ENCODE peak calls at places on chromosomes 4 and X, in six cellular contexts. L is fibroblast of lung, M is endodermal cell, W is cardiac fibroblast, Q is mucosa of descending colon, U is breast epithelium. H is an unnamed sample.

GRCh38 chr4:106502106-106502699 is 133.6 kb upstream of the GIMD1 start:
- DNase-seq in L (peak), M (peak), W (peak), Q (peak), U (peak), H (peak)

GRCh38 chrX:102958794-102959193 is 21.7 kb downstream of the RAB40AL start:
- DNase-seq in L (peak), M (no peak), W (no peak), Q (no peak), U (no peak), H (no peak)

GRCh38 chr4:152539556-152540292 is 3.8 kb upstream of the FBXW7 start:
- DNase-seq in L (no peak), M (no peak), W (no peak), Q (no peak), U (no peak), H (no peak)

GRCh38 chr4:16278178-16278577 is 51.9 kb upstream of the TAPT1 start:
- DNase-seq in L (no peak), M (no peak), W (no peak), Q (no peak), U (no peak), H (no peak)

GRCh38 chrX:73398185-73398914 is 48.5 kb upstream of the CDX4 start:
- DNase-seq in L (no peak), M (no peak), W (no peak), Q (no peak), U (no peak), H (no peak)

GRCh38 chr4:139889194-139889762 is 223.7 kb downstream of the MGST2 start:
- DNase-seq in L (no peak), M (no peak), W (no peak), Q (no peak), U (no peak), H (no peak)

GRCh38 chrX:141180851-141181250 is 3.9 kb upstream of the LDOC1 start:
- DNase-seq in L (no peak), M (no peak), W (no peak), Q (no peak), U (no peak), H (no peak)

GRCh38 chrX:124211312-124211942 is 121.0 kb upstream of the TEX13D start:
- DNase-seq in L (no peak), M (peak), W (peak), Q (no peak), U (no peak), H (no peak)

GRCh38 chr4:95255396-95256107 is 293.2 kb downstream of the UNC5C start:
- DNase-seq in L (peak), M (no peak), W (peak), Q (no peak), U (no peak), H (no peak)

GRCh38 chr4:47639531-47639930 is 154.5 kb downstream of the ATP10D start:
- DNase-seq in L (peak), M (no peak), W (no peak), Q (no peak), U (no peak), H (no peak)

GRCh38 chr4:102625232-102625930 is 124.2 kb downstream of the NFKB1 start:
- DNase-seq in L (no peak), M (peak), W (peak), Q (peak), U (no peak), H (no peak)

GRCh38 chrX:14010566-14010965 is 19.1 kb downstream of the GEMIN8 start:
- DNase-seq in L (peak), M (no peak), W (no peak), Q (no peak), U (no peak), H (no peak)

GRCh38 chrX:150508018-150508417 is 60.4 kb upstream of the MTM1 start:
- DNase-seq in L (no peak), M (no peak), W (no peak), Q (no peak), U (no peak), H (no peak)

GRCh38 chr4:54440394-54441223 is 211.5 kb downstream of the PDGFRA start:
- DNase-seq in L (peak), M (peak), W (peak), Q (peak), U (no peak), H (no peak)

GRCh38 chrX:111170017-111170416 is 74.0 kb downstream of the PAK3 start:
- DNase-seq in L (peak), M (no peak), W (no peak), Q (no peak), U (no peak), H (no peak)
- TF ChIP-seq CTCF in L (no peak), M (no peak), W (no peak), Q (no peak), U (no peak), H (no peak)

GRCh38 chr4:5888706-5889696 is 3.9 kb downstream of the CRMP1 start:
- DNase-seq in L (no peak), M (peak), W (no peak), Q (no peak), U (no peak), H (peak)

GRCh38 chr4:5887011-5887360 is 5.9 kb downstream of the CRMP1 start:
- DNase-seq in L (no peak), M (no peak), W (no peak), Q (no peak), U (no peak), H (no peak)

GRCh38 chr4:5885733-5886132 is 7.2 kb downstream of the CRMP1 start:
- DNase-seq in L (no peak), M (no peak), W (no peak), Q (no peak), U (no peak), H (no peak)

GRCh38 chr4:5888222-5888701 is 4.6 kb downstream of the CRMP1 start:
- DNase-seq in L (peak), M (peak), W (no peak), Q (no peak), U (no peak), H (peak)

GRCh38 chr4:5887361-5888221 is 5.3 kb downstream of the CRMP1 start:
- DNase-seq in L (peak), M (peak), W (no peak), Q (peak), U (no peak), H (peak)
- TF ChIP-seq CTCF in L (no peak), M (peak), W (no peak), Q (no peak), U (no peak), H (peak)

GRCh38 chr4:72286185-72286584 is 254.4 kb downstream of the NPFFR2 start:
- DNase-seq in L (peak), M (no peak), W (peak), Q (no peak), U (no peak), H (no peak)
- TF ChIP-seq CTCF in L (no peak), M (peak), W (peak), Q (no peak), U (no peak), H (no peak)

DNA sequence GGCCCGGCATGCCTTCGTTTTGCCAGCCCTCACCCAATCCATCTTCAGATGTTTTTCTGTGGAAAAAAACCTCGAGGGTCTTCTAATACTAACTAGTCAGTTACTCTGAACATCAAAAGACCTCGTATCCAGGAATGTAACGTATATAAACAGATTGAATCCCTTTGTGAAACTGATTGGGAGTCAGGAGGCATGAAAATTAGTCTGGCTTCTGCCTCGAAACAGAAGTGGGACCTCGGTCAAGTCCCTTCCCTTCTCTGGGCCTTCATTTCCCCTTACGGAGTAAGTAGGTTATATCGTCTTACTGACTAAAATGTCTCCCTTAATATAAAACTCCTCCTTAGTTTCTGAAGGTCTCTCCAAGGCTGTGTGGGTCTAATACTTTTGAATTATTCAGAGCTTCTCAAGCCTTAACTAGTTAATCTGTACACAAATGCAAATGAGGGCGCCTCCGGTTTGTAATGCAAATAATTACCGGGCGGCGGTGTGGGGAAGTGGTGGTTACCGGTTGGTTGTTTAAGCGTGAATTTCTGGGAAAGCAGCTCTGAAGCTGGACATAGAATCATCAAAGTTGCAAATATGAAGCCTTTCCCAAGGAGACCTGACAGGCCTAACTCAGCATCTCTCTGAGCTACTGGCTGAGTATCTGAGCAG is 11.4 kb upstream of the NKRF start:
- DNase-seq in L (no peak), M (no peak), W (no peak), Q (no peak), U (no peak), H (no peak)
- TF ChIP-seq CTCF in L (no peak), M (peak), W (no peak), Q (no peak), U (no peak), H (no peak)

DNA sequence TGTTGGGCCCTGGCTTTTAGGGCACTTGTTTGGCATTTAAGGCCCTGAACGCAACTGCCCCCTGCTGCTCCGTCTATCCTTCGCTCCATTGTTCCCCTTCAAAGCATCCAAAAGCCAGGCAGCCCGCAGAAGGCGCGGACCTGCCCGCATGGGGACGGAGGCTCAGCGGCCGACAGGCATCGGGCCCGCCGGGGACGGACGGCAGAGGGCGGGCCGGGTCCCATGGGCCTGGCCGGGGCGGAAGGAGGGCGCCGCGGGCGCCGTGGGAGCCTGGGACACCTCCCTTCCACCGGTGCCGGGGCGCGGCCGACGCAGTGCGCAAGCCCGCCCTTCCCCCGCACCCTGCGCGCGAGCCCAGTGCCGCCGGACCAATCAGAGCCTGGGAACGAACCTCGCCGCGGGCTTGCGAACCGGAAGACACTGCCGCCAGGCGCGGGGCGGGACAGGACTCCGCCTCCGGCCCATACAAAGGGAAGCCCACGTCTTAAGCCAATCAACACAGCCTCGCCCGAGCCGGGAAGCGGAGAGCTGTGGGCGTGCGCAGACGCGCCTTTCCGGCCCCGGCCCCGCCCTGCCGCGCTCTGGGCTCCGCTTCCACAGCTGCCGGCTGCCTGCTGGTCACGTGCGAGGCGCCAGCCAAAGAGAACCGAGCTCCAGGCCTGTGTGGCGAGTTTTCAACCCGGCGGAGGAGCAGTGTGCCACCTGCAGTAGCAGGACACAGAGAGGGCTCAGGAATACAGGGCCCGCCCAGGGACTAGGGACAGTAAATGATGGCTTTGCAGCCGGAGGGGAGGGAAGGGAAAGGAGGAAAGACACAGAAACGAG is 2.1 kb upstream of the ARHGAP4 start:
- DNase-seq in L (peak), M (peak), W (peak), Q (peak), U (peak), H (peak)
- TF ChIP-seq CTCF in L (peak), M (no peak), W (peak), Q (no peak), U (no peak), H (no peak)

GRCh38 chr4:156154978-156155377 is 201.3 kb upstream of the CTSO start:
- DNase-seq in L (no peak), M (no peak), W (peak), Q (no peak), U (no peak), H (no peak)
- TF ChIP-seq CTCF in L (peak), M (peak), W (peak), Q (no peak), U (no peak), H (no peak)

GRCh38 chr4:137861682-137862081 is 329.4 kb upstream of the PCDH18 start:
- DNase-seq in L (no peak), M (no peak), W (peak), Q (no peak), U (no peak), H (no peak)
- TF ChIP-seq CTCF in L (peak), M (peak), W (peak), Q (no peak), U (peak), H (peak)